ENCODE peak calls at places on chromosomes 13 and 19, in six cellular contexts. One of them, this sample, is unnamed.
A peak's percentile ranks its signal among the peaks of the same experiment; 100 is the strongest.

GRCh38 chr13:102466836-102467235 is 65.0 kb upstream of the FGF14 start:
- DNase-seq in uterus: no peak
- DNase-seq in body of pancreas: no peak
- DNase-seq in ovary: no peak
- DNase-seq in sigmoid colon: no peak
- DNase-seq in adrenal gland: no peak
- DNase-seq in this sample: no peak

GRCh38 chr13:111898956-111899713 is 167.8 kb upstream of the SOX1 start:
- DNase-seq in uterus: no peak
- DNase-seq in body of pancreas: no peak
- DNase-seq in ovary: no peak
- DNase-seq in sigmoid colon: peak; percentile 51
- DNase-seq in adrenal gland: no peak
- DNase-seq in this sample: no peak

GRCh38 chr19:10551698-10552301 is 8.1 kb downstream of the ATG4D start:
- DNase-seq in uterus: no peak
- DNase-seq in body of pancreas: peak; percentile 62
- DNase-seq in ovary: no peak
- DNase-seq in sigmoid colon: no peak
- DNase-seq in adrenal gland: no peak
- DNase-seq in this sample: no peak

GRCh38 chr19:57778358-57778757 is 8.9 kb downstream of the ZNF586 start:
- DNase-seq in uterus: no peak
- DNase-seq in body of pancreas: no peak
- DNase-seq in ovary: no peak
- DNase-seq in sigmoid colon: no peak
- DNase-seq in adrenal gland: no peak
- DNase-seq in this sample: no peak

GRCh38 chr19:8302734-8303133 is 5.4 kb downstream of the CD320 start:
- DNase-seq in uterus: no peak
- DNase-seq in body of pancreas: no peak
- DNase-seq in ovary: peak; percentile 20
- DNase-seq in sigmoid colon: no peak
- DNase-seq in adrenal gland: no peak
- DNase-seq in this sample: peak; percentile 10

GRCh38 chr19:538641-539428 is 5.0 kb upstream of the GZMM start:
- DNase-seq in uterus: no peak
- DNase-seq in body of pancreas: no peak
- DNase-seq in ovary: no peak
- DNase-seq in sigmoid colon: no peak
- DNase-seq in adrenal gland: no peak
- DNase-seq in this sample: no peak

GRCh38 chr13:31200636-31200970 is 828 bp downstream of the B3GLCT start:
- DNase-seq in uterus: peak; percentile 38
- DNase-seq in body of pancreas: peak; percentile 68
- DNase-seq in ovary: no peak
- DNase-seq in sigmoid colon: peak; percentile 72
- DNase-seq in adrenal gland: peak; percentile 64
- DNase-seq in this sample: peak; percentile 79

GRCh38 chr13:39789451-39789850 is 134.0 kb downstream of the COG6 start:
- DNase-seq in uterus: no peak
- DNase-seq in body of pancreas: no peak
- DNase-seq in ovary: no peak
- DNase-seq in sigmoid colon: no peak
- DNase-seq in adrenal gland: no peak
- DNase-seq in this sample: no peak

GRCh38 chr19:18442941-18443340 is 5.0 kb upstream of the ISYNA1 start:
- DNase-seq in uterus: no peak
- DNase-seq in body of pancreas: no peak
- DNase-seq in ovary: no peak
- DNase-seq in sigmoid colon: no peak
- DNase-seq in adrenal gland: no peak
- DNase-seq in this sample: no peak

GRCh38 chr13:71242191-71242590 is 624.8 kb downstream of the DACH1 start:
- DNase-seq in uterus: no peak
- DNase-seq in body of pancreas: no peak
- DNase-seq in ovary: no peak
- DNase-seq in sigmoid colon: no peak
- DNase-seq in adrenal gland: no peak
- DNase-seq in this sample: no peak

GRCh38 chr13:98267080-98267912 is 90.2 kb upstream of the RNF113B start:
- DNase-seq in uterus: no peak
- DNase-seq in body of pancreas: peak; percentile 50
- DNase-seq in ovary: no peak
- DNase-seq in sigmoid colon: no peak
- DNase-seq in adrenal gland: no peak
- DNase-seq in this sample: no peak

GRCh38 chr19:14369399-14370168 is 11.7 kb upstream of the ADGRE5 start:
- DNase-seq in uterus: peak; percentile 59
- DNase-seq in body of pancreas: no peak
- DNase-seq in ovary: no peak
- DNase-seq in sigmoid colon: no peak
- DNase-seq in adrenal gland: no peak
- DNase-seq in this sample: no peak

GRCh38 chr13:30736921-30737320 is 1.6 kb downstream of the ALOX5AP start:
- DNase-seq in uterus: no peak
- DNase-seq in body of pancreas: no peak
- DNase-seq in ovary: no peak
- DNase-seq in sigmoid colon: no peak
- DNase-seq in adrenal gland: no peak
- DNase-seq in this sample: no peak

GRCh38 chr13:74204606-74205312 is 70.6 kb upstream of the KLF12 start:
- DNase-seq in uterus: no peak
- DNase-seq in body of pancreas: no peak
- DNase-seq in ovary: no peak
- DNase-seq in sigmoid colon: no peak
- DNase-seq in adrenal gland: no peak
- DNase-seq in this sample: no peak

GRCh38 chr13:47897411-47898050 is 103.5 kb downstream of the SUCLA2 start:
- DNase-seq in uterus: no peak
- DNase-seq in body of pancreas: no peak
- DNase-seq in ovary: no peak
- DNase-seq in sigmoid colon: no peak
- DNase-seq in adrenal gland: no peak
- DNase-seq in this sample: no peak

GRCh38 chr19:15669440-15669839 is 3.4 kb upstream of the CYP4F12 start:
- DNase-seq in uterus: no peak
- DNase-seq in body of pancreas: no peak
- DNase-seq in ovary: no peak
- DNase-seq in sigmoid colon: no peak
- DNase-seq in adrenal gland: no peak
- DNase-seq in this sample: no peak

GRCh38 chr19:54114340-54114826 is 1.1 kb downstream of the TFPT start:
- DNase-seq in uterus: no peak
- DNase-seq in body of pancreas: peak; percentile 21
- DNase-seq in ovary: peak; percentile 56
- DNase-seq in sigmoid colon: no peak
- DNase-seq in adrenal gland: peak; percentile 47
- DNase-seq in this sample: peak; percentile 78

GRCh38 chr13:35736876-35737275 is 260.4 kb upstream of the MAB21L1 start:
- DNase-seq in uterus: no peak
- DNase-seq in body of pancreas: no peak
- DNase-seq in ovary: no peak
- DNase-seq in sigmoid colon: no peak
- DNase-seq in adrenal gland: no peak
- DNase-seq in this sample: no peak

GRCh38 chr13:35733832-35734231 is 257.3 kb upstream of the MAB21L1 start:
- DNase-seq in uterus: no peak
- DNase-seq in body of pancreas: no peak
- DNase-seq in ovary: no peak
- DNase-seq in sigmoid colon: no peak
- DNase-seq in adrenal gland: no peak
- DNase-seq in this sample: no peak

GRCh38 chr13:35731471-35731870 is 255.0 kb upstream of the MAB21L1 start:
- DNase-seq in uterus: no peak
- DNase-seq in body of pancreas: no peak
- DNase-seq in ovary: no peak
- DNase-seq in sigmoid colon: no peak
- DNase-seq in adrenal gland: no peak
- DNase-seq in this sample: no peak

GRCh38 chr13:35729926-35730627 is 253.6 kb upstream of the MAB21L1 start:
- DNase-seq in uterus: no peak
- DNase-seq in body of pancreas: peak; percentile 15
- DNase-seq in ovary: no peak
- DNase-seq in sigmoid colon: no peak
- DNase-seq in adrenal gland: no peak
- DNase-seq in this sample: no peak

GRCh38 chr13:35732565-35732964 is 256.1 kb upstream of the MAB21L1 start:
- DNase-seq in uterus: no peak
- DNase-seq in body of pancreas: no peak
- DNase-seq in ovary: no peak
- DNase-seq in sigmoid colon: peak; percentile 77
- DNase-seq in adrenal gland: no peak
- DNase-seq in this sample: no peak
- TF ChIP-seq CTCF in uterus: no peak
- TF ChIP-seq CTCF in body of pancreas: no peak
- TF ChIP-seq CTCF in ovary: no peak
- TF ChIP-seq CTCF in sigmoid colon: no peak
- TF ChIP-seq CTCF in adrenal gland: no peak
- TF ChIP-seq CTCF in this sample: no peak

GRCh38 chr13:113845723-113846638 is 17.9 kb downstream of the GAS6 start:
- DNase-seq in uterus: peak; percentile 16
- DNase-seq in body of pancreas: no peak
- DNase-seq in ovary: no peak
- DNase-seq in sigmoid colon: no peak
- DNase-seq in adrenal gland: no peak
- DNase-seq in this sample: no peak
- H3K4me1 ChIP-seq in uterus: peaks cover 12% of the 10 kb centered on the region
- H3K4me1 ChIP-seq in body of pancreas: peaks cover 28% of the 10 kb centered on the region
- H3K4me1 ChIP-seq in ovary: no peaks in the 10 kb centered on the region
- H3K4me1 ChIP-seq in sigmoid colon: peaks cover 3% of the 10 kb centered on the region
- H3K4me1 ChIP-seq in adrenal gland: peaks cover 6% of the 10 kb centered on the region
- H3K4me1 ChIP-seq in this sample: no peaks in the 10 kb centered on the region

GRCh38 chr19:41548954-41549688 is 26.8 kb upstream of the CEACAM21 start:
- DNase-seq in uterus: no peak
- DNase-seq in body of pancreas: no peak
- DNase-seq in ovary: no peak
- DNase-seq in sigmoid colon: no peak
- DNase-seq in adrenal gland: peak; percentile 24
- DNase-seq in this sample: peak; percentile 91

GRCh38 chr19:41553804-41554203 is 22.2 kb upstream of the CEACAM21 start:
- DNase-seq in uterus: no peak
- DNase-seq in body of pancreas: no peak
- DNase-seq in ovary: no peak
- DNase-seq in sigmoid colon: no peak
- DNase-seq in adrenal gland: no peak
- DNase-seq in this sample: no peak

GRCh38 chr19:41551212-41551610 is 24.8 kb upstream of the CEACAM21 start:
- DNase-seq in uterus: no peak
- DNase-seq in body of pancreas: no peak
- DNase-seq in ovary: no peak
- DNase-seq in sigmoid colon: peak; percentile 40
- DNase-seq in adrenal gland: no peak
- DNase-seq in this sample: no peak

GRCh38 chr19:41552558-41552957 is 23.4 kb upstream of the CEACAM21 start:
- DNase-seq in uterus: no peak
- DNase-seq in body of pancreas: no peak
- DNase-seq in ovary: no peak
- DNase-seq in sigmoid colon: no peak
- DNase-seq in adrenal gland: no peak
- DNase-seq in this sample: peak; percentile 62

GRCh38 chr19:41551711-41552110 is 24.3 kb upstream of the CEACAM21 start:
- DNase-seq in uterus: no peak
- DNase-seq in body of pancreas: no peak
- DNase-seq in ovary: no peak
- DNase-seq in sigmoid colon: no peak
- DNase-seq in adrenal gland: no peak
- DNase-seq in this sample: no peak
- TF ChIP-seq POLR2A in uterus: no peak
- TF ChIP-seq POLR2A in body of pancreas: no peak
- TF ChIP-seq POLR2A in ovary: no peak
- TF ChIP-seq POLR2A in sigmoid colon: no peak
- TF ChIP-seq POLR2A in adrenal gland: no peak
- TF ChIP-seq POLR2A in this sample: no peak

DNA sequence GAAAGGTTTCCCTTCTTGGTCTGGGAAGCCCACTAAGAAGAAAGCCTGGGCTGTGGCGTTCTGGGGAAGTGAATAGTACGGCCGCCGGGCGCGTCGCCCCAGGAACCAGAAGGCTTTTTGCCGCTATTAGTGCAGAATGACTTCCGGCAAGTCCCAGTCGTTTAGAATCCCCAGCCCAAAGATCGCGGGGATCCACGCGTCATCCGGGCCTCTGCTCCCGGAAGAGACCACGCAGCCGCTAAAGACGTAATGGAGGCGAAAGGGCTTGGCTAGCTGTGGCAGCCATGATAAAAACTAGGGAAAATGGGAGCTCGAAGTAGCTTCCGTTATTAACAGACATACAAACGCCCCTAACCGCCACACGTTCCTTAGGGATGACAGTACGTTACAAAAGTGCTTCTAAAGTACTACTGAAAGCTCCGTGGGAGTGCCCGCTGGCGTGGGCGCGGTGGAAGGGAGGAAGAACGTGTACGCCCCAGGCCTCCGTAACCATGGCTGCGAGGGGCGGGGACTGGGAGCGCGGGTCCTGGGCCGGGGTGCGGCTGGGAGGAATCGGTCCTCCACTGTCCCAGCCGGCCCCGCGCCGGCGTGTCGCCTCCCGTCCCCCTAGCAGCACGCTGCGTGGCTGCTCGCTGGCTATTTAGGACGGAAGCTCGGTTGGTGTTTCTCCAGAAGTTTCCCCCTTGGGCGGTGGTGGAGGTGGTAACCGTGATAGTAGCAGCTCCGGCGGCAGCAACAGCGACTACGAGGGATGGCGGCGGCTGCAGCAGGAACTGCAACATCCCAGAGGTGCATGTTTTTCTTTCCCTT is at the start of gene SUGT1:
- DNase-seq in uterus: peak; percentile 96
- DNase-seq in body of pancreas: peak; percentile 98
- DNase-seq in ovary: peak; percentile 97
- DNase-seq in sigmoid colon: peak; percentile 98
- DNase-seq in adrenal gland: peak; percentile 98
- DNase-seq in this sample: peak; percentile 97
- TF ChIP-seq CTCF in uterus: peak; percentile 65
- TF ChIP-seq CTCF in body of pancreas: peak; percentile 43
- TF ChIP-seq CTCF in ovary: peak; percentile 73
- TF ChIP-seq CTCF in sigmoid colon: peak; percentile 61
- TF ChIP-seq CTCF in adrenal gland: peak; percentile 63
- TF ChIP-seq CTCF in this sample: peak; percentile 69

This sample was measured in Peyer's patch.